ENCODE peak calls at places on chromosome 21, in nine cellular contexts. Q, E, Z, F, V, A, Y, O and I are unnamed samples.

GRCh38 chr21:42754270-42754933 is 101.0 kb downstream of the PDE9A start:
- DNase-seq in Q (no peak), E (no peak), Z (no peak), F (no peak), V (no peak), A (no peak), Y (no peak), O (no peak), I (no peak)

GRCh38 chr21:22585558-22585957 is 1587.3 kb downstream of the NCAM2 start:
- DNase-seq in Q (no peak), E (no peak), Z (no peak), F (no peak), V (no peak), A (no peak), Y (no peak), O (no peak), I (no peak)

GRCh38 chr21:39825250-39825649 is 42.0 kb upstream of the PCP4 start:
- DNase-seq in Q (no peak), E (no peak), Z (no peak), F (no peak), V (no peak), A (no peak), Y (no peak), O (no peak), I (no peak)

GRCh38 chr21:25283720-25284119 is 323.6 kb downstream of the MRPL39 start:
- DNase-seq in Q (peak), E (no peak), Z (no peak), F (peak), V (peak), A (peak), Y (peak), O (no peak), I (peak)

GRCh38 chr21:42153046-42153685 is 65.8 kb upstream of the ABCG1 start:
- DNase-seq in Q (no peak), E (no peak), Z (no peak), F (no peak), V (no peak), A (no peak), Y (no peak), O (no peak), I (no peak)

GRCh38 chr21:26769613-26770188 is 75.5 kb downstream of the ADAMTS1 start:
- DNase-seq in Q (peak), E (no peak), Z (no peak), F (no peak), V (peak), A (peak), Y (peak), O (no peak), I (peak)

GRCh38 chr21:14591882-14592281 is 45.8 kb upstream of the SAMSN1 start:
- DNase-seq in Q (no peak), E (no peak), Z (no peak), F (no peak), V (peak), A (no peak), Y (no peak), O (no peak), I (no peak)

GRCh38 chr21:39048574-39048973 is 134.7 kb downstream of the PSMG1 start:
- DNase-seq in Q (peak), E (peak), Z (no peak), F (no peak), V (peak), A (no peak), Y (peak), O (no peak), I (no peak)

GRCh38 chr21:39258207-39258606 is 55.2 kb downstream of the BRWD1 start:
- DNase-seq in Q (no peak), E (no peak), Z (no peak), F (no peak), V (no peak), A (no peak), Y (no peak), O (no peak), I (no peak)

GRCh38 chr21:42646076-42646825 is 7.2 kb upstream of the PDE9A start:
- DNase-seq in Q (no peak), E (no peak), Z (no peak), F (no peak), V (no peak), A (peak), Y (no peak), O (no peak), I (no peak)

GRCh38 chr21:20882462-20883415 is 115.5 kb upstream of the NCAM2 start:
- DNase-seq in Q (peak), E (no peak), Z (no peak), F (no peak), V (peak), A (peak), Y (peak), O (no peak), I (no peak)

DNA sequence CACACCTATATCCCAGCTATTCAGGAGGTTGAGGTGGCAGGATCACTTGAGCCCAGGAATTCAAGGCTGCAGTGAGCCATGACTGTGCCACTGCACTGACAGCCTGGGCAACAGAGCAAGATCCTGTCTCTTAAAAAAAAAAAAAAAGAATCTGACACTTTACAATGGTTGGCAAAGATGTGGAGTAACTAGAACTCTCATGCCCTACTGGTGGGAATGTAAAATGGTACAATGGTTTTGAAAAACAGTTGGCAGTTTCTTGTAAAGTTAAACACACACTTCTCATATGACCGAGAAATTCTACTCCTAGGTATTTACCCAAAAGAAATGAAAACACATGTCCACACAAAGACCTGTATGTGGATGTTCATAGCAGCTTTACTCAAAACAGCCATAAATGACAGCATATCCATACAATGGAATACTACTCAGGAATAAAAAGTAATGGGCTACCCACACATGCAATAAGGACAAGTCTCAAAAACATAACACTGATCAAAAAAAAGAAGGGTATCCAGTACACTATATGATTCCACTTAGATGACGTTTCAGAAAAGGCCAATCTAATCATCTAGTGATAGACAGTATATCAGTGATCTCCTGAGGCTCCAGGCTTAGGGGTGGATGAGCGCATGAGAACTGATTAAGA is 58.1 kb downstream of the HLCS start:
- DNase-seq in Q (no peak), E (no peak), Z (no peak), F (no peak), V (peak), A (no peak), Y (no peak), O (no peak), I (no peak)
- TF ChIP-seq CTCF in Q (peak), E (peak), Z (no peak), F (no peak), V (peak), A (no peak), Y (no peak), O (no peak), I (no peak)

GRCh38 chr21:31220567-31220966 is 123.5 kb downstream of the TIAM1 start:
- DNase-seq in Q (no peak), E (peak), Z (no peak), F (no peak), V (peak), A (no peak), Y (peak), O (no peak), I (no peak)
- H3K4me3 ChIP-seq in Q (no peak), E (no peak), Z (no peak), F (no peak), V (no peak), A (no peak), Y (no peak), O (no peak), I (no peak)

GRCh38 chr21:44485796-44486195 is 30.5 kb downstream of the LRRC3 start:
- DNase-seq in Q (no peak), E (no peak), Z (no peak), F (no peak), V (no peak), A (no peak), Y (no peak), O (no peak), I (no peak)

GRCh38 chr21:44485254-44485793 is 30.0 kb downstream of the LRRC3 start:
- DNase-seq in Q (no peak), E (no peak), Z (no peak), F (peak), V (no peak), A (no peak), Y (no peak), O (no peak), I (no peak)

GRCh38 chr21:44486302-44486701 is 31.0 kb downstream of the LRRC3 start:
- DNase-seq in Q (no peak), E (no peak), Z (no peak), F (no peak), V (no peak), A (no peak), Y (no peak), O (no peak), I (no peak)

GRCh38 chr21:44489962-44490361 is 34.7 kb downstream of the LRRC3 start:
- DNase-seq in Q (peak), E (no peak), Z (no peak), F (no peak), V (no peak), A (no peak), Y (no peak), O (no peak), I (no peak)

DNA sequence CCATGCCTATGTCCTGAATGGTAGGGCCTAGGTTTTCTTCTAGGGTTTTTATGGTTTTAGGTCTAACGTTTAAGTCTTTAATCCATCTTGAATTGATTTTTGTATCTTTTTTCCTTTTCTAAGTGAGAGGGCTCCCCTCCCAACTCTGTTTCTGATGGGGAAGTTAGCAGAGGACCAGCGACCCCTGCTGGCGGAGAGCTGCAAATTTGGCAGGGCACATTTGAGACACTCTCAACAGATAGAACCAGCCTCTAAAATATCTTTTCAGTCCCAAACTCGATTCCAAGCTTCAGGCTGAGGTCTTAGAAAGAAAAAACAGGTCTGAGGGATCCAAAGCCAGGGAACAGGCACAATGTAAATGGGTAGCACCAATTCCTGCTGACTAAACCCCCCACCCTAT is 32.5 kb downstream of the LRRC3 start:
- DNase-seq in Q (peak), E (no peak), Z (no peak), F (no peak), V (peak), A (peak), Y (no peak), O (no peak), I (no peak)
- TF ChIP-seq CTCF in Q (peak), E (peak), Z (peak), F (peak), V (peak), A (peak), Y (peak), O (peak), I (peak)

GRCh38 chr21:45590726-45591618 is 48.7 kb upstream of the SLC19A1 start:
- DNase-seq in Q (peak), E (peak), Z (peak), F (no peak), V (peak), A (peak), Y (no peak), O (peak), I (no peak)

GRCh38 chr21:45588861-45589491 is 46.7 kb upstream of the SLC19A1 start:
- DNase-seq in Q (no peak), E (no peak), Z (no peak), F (no peak), V (no peak), A (no peak), Y (no peak), O (no peak), I (no peak)

GRCh38 chr21:45590246-45590725 is 48.0 kb upstream of the SLC19A1 start:
- DNase-seq in Q (no peak), E (peak), Z (peak), F (no peak), V (peak), A (peak), Y (peak), O (peak), I (no peak)

GRCh38 chr21:45588086-45588825 is 46.0 kb upstream of the SLC19A1 start:
- DNase-seq in Q (no peak), E (no peak), Z (no peak), F (no peak), V (no peak), A (no peak), Y (no peak), O (no peak), I (no peak)

DNA sequence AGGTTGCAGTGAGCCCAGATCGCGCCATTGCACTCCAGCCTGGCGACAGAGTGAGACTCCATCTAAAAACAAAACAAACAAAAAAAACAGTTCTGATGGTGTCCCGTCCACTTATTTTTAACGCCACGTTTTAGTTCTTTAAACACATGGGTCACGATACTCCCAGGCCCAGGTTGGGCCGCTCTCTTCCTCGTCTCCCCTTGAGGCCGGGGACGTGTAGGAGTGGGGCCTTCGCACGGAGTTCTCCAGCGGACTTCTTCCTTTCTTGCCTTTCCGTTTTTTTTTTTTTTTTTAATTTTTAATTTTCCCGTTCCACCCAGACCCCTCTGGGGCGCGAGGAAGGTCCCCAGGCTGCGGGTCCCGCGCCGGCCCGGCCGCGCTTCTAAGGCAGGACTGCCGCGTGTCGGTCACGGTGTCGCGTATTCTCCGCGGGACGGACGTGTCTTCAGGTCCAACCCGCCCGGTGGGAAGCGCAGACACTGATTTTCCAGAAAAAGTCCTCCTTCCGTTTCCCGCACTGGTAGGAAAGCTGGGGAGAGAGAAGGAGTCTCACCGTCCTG is 47.5 kb upstream of the SLC19A1 start:
- DNase-seq in Q (no peak), E (no peak), Z (peak), F (no peak), V (no peak), A (no peak), Y (no peak), O (no peak), I (no peak)
- H3K4me3 ChIP-seq in Q (no peak), E (peak), Z (peak), F (no peak), V (peak), A (no peak), Y (no peak), O (peak), I (no peak)

DNA sequence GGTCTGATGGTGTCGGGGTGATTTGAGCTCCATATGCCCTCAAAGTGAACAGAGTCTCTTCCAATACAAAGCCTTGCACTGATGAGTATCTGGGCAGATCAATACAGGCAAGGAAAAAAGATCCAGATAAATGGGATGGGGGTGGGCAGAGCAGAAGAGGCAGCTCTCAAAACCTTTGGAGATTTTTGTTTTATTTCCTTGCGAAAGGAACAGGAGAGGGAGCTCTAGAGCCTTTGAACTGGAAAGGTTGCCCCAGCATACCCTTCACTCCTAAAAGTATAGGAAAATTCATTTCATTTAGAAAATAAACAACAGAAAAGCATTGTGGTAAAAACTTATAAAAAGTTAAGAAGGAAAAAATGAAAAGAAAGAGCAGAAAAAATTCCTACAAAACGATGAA is 31.4 kb upstream of the OLIG2 start:
- DNase-seq in Q (peak), E (no peak), Z (no peak), F (no peak), V (peak), A (no peak), Y (peak), O (no peak), I (no peak)
- TF ChIP-seq CTCF in Q (peak), E (peak), Z (peak), F (peak), V (peak), A (peak), Y (peak), O (peak), I (peak)

GRCh38 chr21:34843562-34843961 is 174.8 kb downstream of the CLIC6 start:
- DNase-seq in Q (no peak), E (no peak), Z (no peak), F (no peak), V (no peak), A (no peak), Y (no peak), O (no peak), I (no peak)

GRCh38 chr21:34844924-34845238 is 176.1 kb downstream of the CLIC6 start:
- DNase-seq in Q (no peak), E (no peak), Z (no peak), F (no peak), V (no peak), A (no peak), Y (no peak), O (no peak), I (no peak)

GRCh38 chr21:34846214-34846575 is 177.4 kb downstream of the CLIC6 start:
- DNase-seq in Q (no peak), E (no peak), Z (no peak), F (no peak), V (no peak), A (no peak), Y (peak), O (no peak), I (no peak)

GRCh38 chr21:34845521-34846213 is 176.9 kb downstream of the CLIC6 start:
- DNase-seq in Q (no peak), E (peak), Z (peak), F (no peak), V (peak), A (no peak), Y (peak), O (no peak), I (peak)

DNA sequence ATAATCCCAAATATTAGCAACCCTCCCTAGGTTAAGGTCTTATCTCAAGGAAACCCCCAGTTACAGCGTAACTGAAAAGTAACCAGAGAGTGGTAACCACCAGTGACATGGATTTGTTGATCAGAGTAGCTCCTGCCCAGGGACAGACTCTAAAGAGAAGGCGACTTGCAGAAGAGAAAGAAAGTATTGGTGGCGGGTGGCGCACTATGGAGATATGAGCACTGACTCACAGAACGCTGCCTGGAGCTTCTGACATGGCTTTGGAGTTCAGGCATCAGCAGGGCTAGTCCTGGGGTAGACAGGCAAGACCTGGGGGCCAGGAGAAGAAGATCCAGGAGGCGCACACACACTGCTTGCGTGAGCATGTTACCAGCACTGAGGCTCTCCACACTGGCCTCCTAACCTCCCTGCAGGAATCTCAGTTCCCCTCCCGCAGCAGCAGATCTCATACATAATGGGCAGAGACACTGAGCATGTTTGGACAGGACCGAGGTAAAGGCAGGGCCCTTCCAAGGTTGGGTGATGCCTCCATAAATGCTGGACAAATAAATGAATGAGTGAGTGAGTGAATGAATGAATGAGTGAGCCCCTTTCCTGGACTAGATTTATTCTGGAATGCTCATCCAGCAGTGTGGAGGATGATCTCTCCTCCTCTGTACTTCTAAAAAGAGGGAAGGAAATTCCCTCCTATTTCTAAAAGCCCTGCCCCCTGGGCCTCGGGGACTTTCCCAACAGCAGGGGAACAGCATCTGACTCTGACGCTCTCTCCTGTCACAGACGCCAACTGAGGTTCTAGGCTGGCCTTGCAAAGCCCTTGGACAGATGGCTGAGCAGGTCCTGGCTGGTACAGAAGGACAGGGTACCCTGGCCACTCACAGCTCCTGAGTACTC is 175.5 kb downstream of the CLIC6 start:
- DNase-seq in Q (no peak), E (peak), Z (peak), F (no peak), V (peak), A (no peak), Y (peak), O (peak), I (no peak)
- H3K4me3 ChIP-seq in Q (no peak), E (no peak), Z (no peak), F (no peak), V (no peak), A (no peak), Y (no peak), O (no peak), I (no peak)

GRCh38 chr21:46108827-46109226 is 10.9 kb downstream of the COL6A2 start:
- DNase-seq in Q (no peak), E (no peak), Z (no peak), F (no peak), V (no peak), A (no peak), Y (no peak), O (no peak), I (no peak)

GRCh38 chr21:46109251-46110221 is 11.6 kb downstream of the COL6A2 start:
- DNase-seq in Q (no peak), E (no peak), Z (no peak), F (no peak), V (no peak), A (peak), Y (no peak), O (no peak), I (no peak)

GRCh38 chr21:46111193-46111571 is 13.3 kb downstream of the COL6A2 start:
- DNase-seq in Q (no peak), E (no peak), Z (no peak), F (no peak), V (no peak), A (peak), Y (no peak), O (no peak), I (no peak)

GRCh38 chr21:46111857-46112730 is 14.2 kb downstream of the COL6A2 start:
- DNase-seq in Q (no peak), E (no peak), Z (peak), F (no peak), V (no peak), A (peak), Y (no peak), O (no peak), I (no peak)

GRCh38 chr21:46110499-46111192 is 12.7 kb downstream of the COL6A2 start:
- DNase-seq in Q (no peak), E (no peak), Z (peak), F (no peak), V (no peak), A (peak), Y (no peak), O (peak), I (no peak)
- TF ChIP-seq CTCF in Q (no peak), E (no peak), Z (no peak), F (peak), V (no peak), A (no peak), Y (no peak), O (no peak), I (no peak)